ENCODE peak calls at places on chromosomes 5 and 9, in nine cellular contexts. One of them, this sample, is unnamed.

GRCh38 chr9:123697686-123698085 is 232.2 kb downstream of the DENND1A start:
- DNase-seq in T-cell: no peak
- DNase-seq in activated T-cell treated with anti-CD3 and anti-CD28 coated beads, Interleukin-2, amount 50 U/mL, for 72 hours: no peak
- DNase-seq in aorta: no peak
- DNase-seq in amniotic stem cell: no peak
- DNase-seq in HEK293T: no peak
- DNase-seq in Right ventricle myocardium inferior: no peak
- DNase-seq in stimulated activated naive B cell treated with anti-CD40 and anti-IgM and Interleukin-4, amounts not matched to agents 10 μg/mL and 1 μg/mL and 100 μg/mL, for 72 hours: no peak
- DNase-seq in astrocyte of the spinal cord: no peak
- DNase-seq in this sample: no peak

GRCh38 chr5:172617817-172618216 is 23.2 kb upstream of the NEURL1B start:
- DNase-seq in aorta: peak; percentile 52
- DNase-seq in T-cell: no peak
- DNase-seq in Right ventricle myocardium inferior: no peak
- DNase-seq in amniotic stem cell: no peak
- DNase-seq in HEK293T: no peak
- DNase-seq in stimulated activated naive B cell treated with anti-CD40 and anti-IgM and Interleukin-4, amounts not matched to agents 10 μg/mL and 1 μg/mL and 100 μg/mL, for 72 hours: no peak
- DNase-seq in activated T-cell treated with anti-CD3 and anti-CD28 coated beads, Interleukin-2, amount 50 U/mL, for 72 hours: no peak
- DNase-seq in astrocyte of the spinal cord: no peak
- DNase-seq in this sample: no peak

GRCh38 chr5:103499236-103499635 is 63.4 kb downstream of the NUDT12 start:
- DNase-seq in activated T-cell treated with anti-CD3 and anti-CD28 coated beads, Interleukin-2, amount 50 U/mL, for 72 hours: no peak
- DNase-seq in stimulated activated naive B cell treated with anti-CD40 and anti-IgM and Interleukin-4, amounts not matched to agents 10 μg/mL and 1 μg/mL and 100 μg/mL, for 72 hours: no peak
- DNase-seq in aorta: no peak
- DNase-seq in amniotic stem cell: no peak
- DNase-seq in astrocyte of the spinal cord: no peak
- DNase-seq in T-cell: no peak
- DNase-seq in Right ventricle myocardium inferior: no peak
- DNase-seq in HEK293T: no peak
- DNase-seq in this sample: no peak

GRCh38 chr5:92560698-92561361 is 1020.2 kb downstream of the NR2F1-AS1 start:
- DNase-seq in activated T-cell treated with anti-CD3 and anti-CD28 coated beads, Interleukin-2, amount 50 U/mL, for 72 hours: no peak
- DNase-seq in amniotic stem cell: no peak
- DNase-seq in aorta: no peak
- DNase-seq in stimulated activated naive B cell treated with anti-CD40 and anti-IgM and Interleukin-4, amounts not matched to agents 10 μg/mL and 1 μg/mL and 100 μg/mL, for 72 hours: no peak
- DNase-seq in T-cell: no peak
- DNase-seq in astrocyte of the spinal cord: peak; percentile 89
- DNase-seq in Right ventricle myocardium inferior: no peak
- DNase-seq in HEK293T: no peak
- DNase-seq in this sample: no peak

GRCh38 chr5:7096294-7096693 is 299.6 kb upstream of the ADCY2 start:
- DNase-seq in amniotic stem cell: no peak
- DNase-seq in stimulated activated naive B cell treated with anti-CD40 and anti-IgM and Interleukin-4, amounts not matched to agents 10 μg/mL and 1 μg/mL and 100 μg/mL, for 72 hours: no peak
- DNase-seq in Right ventricle myocardium inferior: no peak
- DNase-seq in T-cell: no peak
- DNase-seq in aorta: no peak
- DNase-seq in astrocyte of the spinal cord: no peak
- DNase-seq in activated T-cell treated with anti-CD3 and anti-CD28 coated beads, Interleukin-2, amount 50 U/mL, for 72 hours: no peak
- DNase-seq in HEK293T: no peak
- DNase-seq in this sample: no peak

GRCh38 chr5:159441441-159441840 is 111.2 kb upstream of the IL12B start:
- DNase-seq in stimulated activated naive B cell treated with anti-CD40 and anti-IgM and Interleukin-4, amounts not matched to agents 10 μg/mL and 1 μg/mL and 100 μg/mL, for 72 hours: no peak
- DNase-seq in amniotic stem cell: no peak
- DNase-seq in T-cell: no peak
- DNase-seq in astrocyte of the spinal cord: no peak
- DNase-seq in Right ventricle myocardium inferior: no peak
- DNase-seq in activated T-cell treated with anti-CD3 and anti-CD28 coated beads, Interleukin-2, amount 50 U/mL, for 72 hours: no peak
- DNase-seq in aorta: no peak
- DNase-seq in HEK293T: peak; percentile 45
- DNase-seq in this sample: no peak

GRCh38 chr9:113395000-113395861 is 5.9 kb downstream of the ALAD start:
- DNase-seq in activated T-cell treated with anti-CD3 and anti-CD28 coated beads, Interleukin-2, amount 50 U/mL, for 72 hours: no peak
- DNase-seq in HEK293T: no peak
- DNase-seq in astrocyte of the spinal cord: no peak
- DNase-seq in amniotic stem cell: no peak
- DNase-seq in aorta: no peak
- DNase-seq in stimulated activated naive B cell treated with anti-CD40 and anti-IgM and Interleukin-4, amounts not matched to agents 10 μg/mL and 1 μg/mL and 100 μg/mL, for 72 hours: no peak
- DNase-seq in T-cell: no peak
- DNase-seq in Right ventricle myocardium inferior: no peak
- DNase-seq in this sample: no peak

GRCh38 chr5:35971878-35972210 is 19.3 kb downstream of the UGT3A1 start:
- DNase-seq in amniotic stem cell: no peak
- DNase-seq in activated T-cell treated with anti-CD3 and anti-CD28 coated beads, Interleukin-2, amount 50 U/mL, for 72 hours: no peak
- DNase-seq in aorta: no peak
- DNase-seq in HEK293T: no peak
- DNase-seq in stimulated activated naive B cell treated with anti-CD40 and anti-IgM and Interleukin-4, amounts not matched to agents 10 μg/mL and 1 μg/mL and 100 μg/mL, for 72 hours: no peak
- DNase-seq in Right ventricle myocardium inferior: no peak
- DNase-seq in T-cell: no peak
- DNase-seq in astrocyte of the spinal cord: no peak
- DNase-seq in this sample: no peak

GRCh38 chr9:95381243-95381642 is 63.7 kb upstream of the FANCC start:
- DNase-seq in HEK293T: no peak
- DNase-seq in Right ventricle myocardium inferior: no peak
- DNase-seq in T-cell: no peak
- DNase-seq in astrocyte of the spinal cord: peak; percentile 45
- DNase-seq in activated T-cell treated with anti-CD3 and anti-CD28 coated beads, Interleukin-2, amount 50 U/mL, for 72 hours: no peak
- DNase-seq in aorta: no peak
- DNase-seq in stimulated activated naive B cell treated with anti-CD40 and anti-IgM and Interleukin-4, amounts not matched to agents 10 μg/mL and 1 μg/mL and 100 μg/mL, for 72 hours: no peak
- DNase-seq in amniotic stem cell: peak; percentile 3
- DNase-seq in this sample: no peak

This sample was measured in lower lobe of right lung.